ENCODE peak calls at places on chromosomes 13 and 19, in seven cellular contexts. E, L, J, M, D, X and F are unnamed samples. For H3K4me1, the result is how much of the 10 kb centered on the place peaks cover.

GRCh38 chr13:112213467-112214245 is 146.7 kb downstream of the SOX1 start:
- DNase-seq in X (no peak), J (no peak), D (no peak), E (no peak), L (no peak), M (peak), F (no peak)

GRCh38 chr13:35954207-35954560 is 177.0 kb downstream of the DCLK1 start:
- DNase-seq in D (no peak), X (no peak), E (no peak), L (no peak), J (no peak), M (no peak), F (no peak)

GRCh38 chr19:7348587-7349230 is at the start of gene ARHGEF18:
- DNase-seq in L (peak), X (no peak), M (no peak), E (no peak), J (no peak), D (no peak), F (no peak)

GRCh38 chr19:29665826-29666633 is 769 bp downstream of the PLEKHF1 start:
- DNase-seq in M (no peak), X (peak), J (peak), L (no peak), D (peak), E (no peak), F (peak)

GRCh38 chr19:50269653-50270052 is 59.5 kb downstream of the KCNC3 start:
- DNase-seq in E (no peak), X (no peak), L (no peak), M (no peak), J (no peak), D (no peak), F (no peak)

GRCh38 chr13:41916173-41916954 is 44.5 kb downstream of the VWA8 start:
- DNase-seq in X (peak), D (peak), J (no peak), E (no peak), L (no peak), M (no peak), F (no peak)

GRCh38 chr19:22609630-22610029 is 24.5 kb upstream of the ZNF492 start:
- DNase-seq in M (no peak), X (no peak), J (no peak), E (no peak), D (no peak), L (no peak), F (no peak)

GRCh38 chr13:72004975-72005374 is 138.0 kb upstream of the DACH1 start:
- DNase-seq in D (no peak), L (no peak), X (no peak), J (peak), M (no peak), E (no peak), F (no peak)

GRCh38 chr19:40143612-40144011 is 47.6 kb upstream of the MAP3K10 start:
- DNase-seq in M (no peak), D (peak), X (no peak), E (no peak), L (peak), J (no peak), F (no peak)

GRCh38 chr19:31339405-31339804 is 9.8 kb downstream of the TSHZ3 start:
- DNase-seq in L (no peak), D (no peak), X (no peak), E (no peak), J (no peak), M (no peak), F (no peak)

GRCh38 chr13:26503826-26504594 is 53.5 kb upstream of the WASF3 start:
- DNase-seq in D (no peak), M (no peak), J (no peak), E (no peak), X (no peak), L (no peak), F (no peak)

GRCh38 chr19:11361771-11362731 is 6.8 kb downstream of the PLPPR2 start:
- DNase-seq in J (no peak), M (no peak), L (no peak), X (no peak), E (no peak), D (no peak), F (no peak)

GRCh38 chr19:33724723-33725060 is 72.0 kb upstream of the KCTD15 start:
- DNase-seq in X (no peak), L (no peak), E (no peak), J (no peak), D (no peak), M (no peak), F (no peak)

GRCh38 chr19:10332158-10332964 is 968 bp downstream of the RAVER1 start:
- DNase-seq in M (no peak), L (no peak), E (no peak), D (no peak), X (no peak), J (no peak), F (no peak)
- TF ChIP-seq CTCF in M (no peak), L (no peak), E (no peak), D (no peak), X (peak), J (no peak), F (no peak)

GRCh38 chr19:41321600-41322270 is 11.8 kb downstream of the CCDC97 start:
- DNase-seq in L (no peak), J (peak), M (no peak), E (no peak), X (peak), D (no peak), F (peak)

GRCh38 chr19:41323430-41324125 is 13.6 kb downstream of the CCDC97 start:
- DNase-seq in D (no peak), J (no peak), X (peak), M (no peak), E (no peak), L (no peak), F (peak)

GRCh38 chr19:41324231-41324702 is 14.3 kb downstream of the CCDC97 start:
- DNase-seq in D (no peak), M (no peak), E (no peak), X (no peak), L (no peak), J (no peak), F (no peak)

GRCh38 chr19:41322451-41322850 is 12.5 kb downstream of the CCDC97 start:
- DNase-seq in L (no peak), X (no peak), D (no peak), E (no peak), J (no peak), M (no peak), F (peak)

DNA sequence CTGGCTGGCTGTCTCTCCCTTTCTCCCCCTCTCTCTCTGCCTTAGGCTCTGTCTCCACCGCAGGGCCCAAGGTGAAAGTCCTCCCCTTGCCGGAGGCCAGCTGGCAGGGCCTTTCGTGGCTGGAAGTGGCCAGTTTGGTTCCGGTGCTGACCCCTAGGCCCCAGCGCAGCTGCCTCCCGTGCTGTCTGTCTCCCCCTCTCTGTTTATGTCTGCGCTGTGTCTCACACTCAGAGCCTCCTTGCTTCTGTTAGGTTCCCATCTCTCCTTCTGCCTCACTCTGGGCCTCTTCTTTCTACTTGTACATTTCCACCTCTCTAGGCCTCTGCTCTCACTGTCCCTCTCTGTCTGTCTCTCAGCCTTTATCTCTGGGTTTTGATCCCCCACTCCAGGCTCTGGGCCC is 13.1 kb downstream of the CCDC97 start:
- DNase-seq in E (no peak), J (no peak), D (no peak), L (no peak), M (no peak), X (peak), F (peak)
- H3K4me1 ChIP-seq in E (half or more), J (under half), D (under half), L (under half), M (under half), X (half or more), F (under half)

GRCh38 chr19:12884926-12885748 is 1.9 kb downstream of the KLF1 start:
- DNase-seq in D (peak), X (peak), J (peak), L (peak), E (peak), M (peak), F (no peak)
- TF ChIP-seq CTCF in D (peak), X (peak), J (peak), L (peak), E (peak), M (no peak), F (peak)

DNA sequence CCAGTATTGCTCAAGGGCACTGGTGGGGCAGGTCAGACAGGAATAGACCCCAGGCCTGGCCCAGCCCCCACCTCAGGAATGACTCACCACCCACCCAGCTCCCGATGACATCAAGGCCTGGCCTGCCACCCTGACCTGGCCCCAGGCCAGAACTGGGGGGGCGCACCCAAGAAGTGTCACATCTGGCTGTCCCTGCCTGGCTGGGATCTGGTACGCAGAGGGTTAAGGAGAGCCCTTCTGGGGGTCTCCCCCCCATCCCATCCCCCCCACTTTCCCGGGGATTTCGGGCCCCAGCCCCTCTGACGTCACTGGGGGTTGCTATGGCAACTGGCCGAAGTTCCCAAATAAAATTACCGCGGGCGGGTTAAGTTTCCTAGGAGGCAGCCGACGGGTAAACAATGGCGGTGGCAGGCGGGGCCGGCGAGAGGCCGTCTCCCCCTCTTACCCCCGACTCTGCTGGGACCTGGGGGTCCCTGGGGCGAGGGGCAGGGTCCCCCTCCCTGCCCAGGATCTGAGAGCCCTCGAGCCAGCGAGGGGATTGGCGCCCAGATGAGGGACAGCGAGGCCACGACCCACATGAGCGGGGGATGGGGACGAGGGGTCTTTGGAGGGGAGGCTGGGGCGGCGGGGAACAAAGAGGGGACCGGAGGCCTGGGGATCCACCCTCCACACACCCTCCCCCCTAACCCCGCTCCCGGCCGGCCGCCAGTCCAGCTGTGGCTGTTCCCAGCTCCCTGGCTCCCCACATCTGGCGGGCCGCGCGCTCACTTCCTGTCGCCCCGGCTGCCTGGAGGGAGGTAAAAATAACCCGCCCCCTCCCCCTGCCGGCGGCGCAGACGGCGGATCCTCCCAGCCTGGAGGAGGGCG is 29.7 kb upstream of the NANOS3 start:
- DNase-seq in J (peak), L (peak), X (peak), D (peak), E (no peak), M (peak), F (peak)
- H3K4me1 ChIP-seq in J (under half), L (half or more), X (under half), D (under half), E (half or more), M (under half), F (under half)

DNA sequence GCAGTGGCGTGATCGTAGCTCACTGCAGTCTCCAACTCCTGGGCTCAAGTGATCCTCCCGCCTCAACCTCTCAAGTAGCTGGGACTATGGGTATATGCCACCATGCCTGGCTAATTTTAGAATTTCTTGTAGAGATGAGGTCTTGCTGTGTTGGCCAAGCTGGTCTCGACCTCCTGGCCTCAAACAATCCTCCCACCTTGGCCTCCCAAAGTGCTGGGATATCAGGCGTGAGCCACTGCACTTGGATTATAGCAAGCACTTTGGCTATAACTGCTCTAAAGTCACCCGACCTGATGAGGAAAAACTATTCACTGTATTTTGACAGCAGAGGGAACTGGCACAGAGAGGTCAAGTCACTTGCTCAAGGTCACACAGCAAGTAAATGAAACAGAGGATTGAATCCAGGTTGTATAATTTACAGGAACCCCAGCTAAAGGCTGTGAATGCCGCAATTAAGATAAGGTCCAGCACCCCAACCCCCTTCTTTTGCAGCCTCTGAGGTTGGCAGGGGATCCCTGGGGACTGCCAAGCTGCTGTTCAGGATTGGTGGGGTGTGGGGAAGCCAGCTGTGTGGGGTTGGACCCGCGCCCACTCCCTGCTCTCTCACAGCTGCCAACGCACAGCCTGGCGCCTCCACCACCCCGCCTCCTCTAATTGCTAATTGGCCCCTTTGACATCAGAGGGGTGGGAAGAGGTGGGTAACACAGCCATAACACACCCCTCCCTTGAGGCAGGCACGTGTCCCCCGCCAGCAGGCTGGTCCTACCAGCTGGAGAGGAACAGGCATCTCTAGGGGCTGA is 6.0 kb downstream of the TMIGD2 start:
- DNase-seq in D (no peak), M (no peak), J (no peak), X (no peak), L (no peak), E (no peak), F (no peak)
- TF ChIP-seq CTCF in D (no peak), M (no peak), J (no peak), X (no peak), L (no peak), E (no peak), F (no peak)

DNA sequence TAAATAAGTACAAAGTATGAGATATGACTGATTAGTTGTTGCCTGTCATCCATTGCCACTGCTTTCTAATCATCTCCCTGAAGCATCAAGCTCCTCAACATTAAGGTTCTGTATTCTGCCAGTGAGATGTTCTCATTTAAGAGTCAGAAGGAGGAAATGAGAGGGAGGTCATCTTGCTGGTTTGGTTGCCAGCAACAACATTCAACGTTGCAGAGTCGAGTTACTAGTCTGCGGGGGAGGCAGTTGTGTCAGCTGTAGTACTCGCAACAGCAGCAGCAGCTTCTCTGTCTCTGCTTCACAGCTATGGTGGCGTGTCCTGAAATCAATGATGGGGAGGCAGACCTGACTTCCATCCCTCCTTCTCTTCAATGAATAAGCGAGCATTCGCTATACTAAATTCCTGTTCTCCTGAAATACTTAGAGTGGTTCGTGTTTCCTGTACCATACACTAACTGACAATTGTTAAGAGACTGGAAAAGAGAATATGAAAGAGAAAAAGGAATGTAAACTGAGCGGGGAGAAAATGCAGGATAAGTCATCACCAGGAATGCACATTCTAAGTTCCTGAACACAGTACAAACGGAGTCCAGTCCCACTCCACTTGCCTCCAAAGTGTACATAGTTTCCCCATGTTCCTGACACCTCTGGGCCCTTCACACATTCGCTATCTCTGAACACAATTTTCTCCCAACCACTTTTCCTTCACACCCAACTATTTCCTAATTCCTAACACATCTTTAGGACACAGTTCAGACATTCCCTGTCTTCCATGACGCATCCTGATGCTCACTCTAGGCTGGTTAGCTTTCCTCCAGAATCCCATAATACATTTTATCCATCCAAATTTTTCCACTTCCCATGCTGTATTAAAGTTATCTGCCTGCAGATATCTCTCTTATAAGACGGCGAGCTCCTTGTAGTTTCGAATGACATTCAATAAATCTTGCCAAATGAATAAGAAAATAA is 263.0 kb downstream of the KLF12 start:
- DNase-seq in X (peak), L (no peak), E (no peak), D (no peak), M (no peak), J (no peak), F (no peak)
- H3K4me1 ChIP-seq in X (under half), L (under half), E (under half), D (under half), M (under half), J (under half), F (under half)

DNA sequence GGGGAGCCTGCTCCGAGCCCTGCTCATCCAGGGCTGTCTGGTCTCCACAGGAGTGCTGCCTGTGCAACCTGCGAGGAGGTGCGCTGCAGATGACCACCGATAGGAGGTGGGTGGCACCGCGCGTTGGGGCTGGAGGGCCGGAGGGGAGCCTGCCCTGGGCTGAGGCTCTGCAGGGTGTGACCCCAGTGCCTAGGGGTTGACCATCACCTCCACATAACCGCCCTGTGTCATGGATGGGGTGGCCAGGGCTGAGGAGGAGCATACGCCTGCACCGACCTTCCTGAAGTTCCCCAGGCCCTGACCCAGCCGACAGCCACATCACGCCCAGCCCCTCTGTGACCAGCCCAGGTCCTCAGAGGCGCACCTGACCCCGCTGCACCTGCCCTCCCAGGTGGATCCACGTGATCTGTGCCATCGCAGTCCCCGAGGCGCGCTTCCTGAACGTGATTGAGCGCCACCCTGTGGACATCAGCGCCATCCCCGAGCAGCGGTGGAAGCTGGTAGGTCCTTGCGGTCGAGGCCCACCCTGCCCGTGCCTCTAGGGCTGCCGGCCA is 168.7 kb downstream of the KDM4B start:
- DNase-seq in M (no peak), L (no peak), X (no peak), D (no peak), J (peak), E (no peak), F (no peak)
- TF ChIP-seq CTCF in M (no peak), L (no peak), X (no peak), D (no peak), J (peak), E (no peak), F (no peak)

GRCh38 chr19:5955638-5955935 is 22.4 kb downstream of the RANBP3 start:
- DNase-seq in X (peak), L (no peak), D (no peak), E (no peak), M (no peak), J (no peak), F (no peak)
- H3K4me1 ChIP-seq in X (half or more), L (half or more), D (under half), E (half or more), M (under half), J (half or more), F (under half)

GRCh38 chr13:107117327-107118012 is 549.5 kb upstream of the ARGLU1 start:
- DNase-seq in D (no peak), X (peak), L (no peak), J (no peak), M (no peak), E (no peak), F (no peak)
- TF ChIP-seq CTCF in D (no peak), X (no peak), L (no peak), J (no peak), M (no peak), E (no peak), F (no peak)